ENCODE peak calls at places on chromosomes 3 and 15, in ten cellular contexts. One of them, this sample, is unnamed.

GRCh38 chr15:85329561-85330421 is 50.6 kb upstream of the AKAP13 start:
- DNase-seq in endodermal cell: no peak
- DNase-seq in AG10803: peak; percentile 63
- DNase-seq in lower lobe of right lung: no peak
- DNase-seq in A549: peak; percentile 44
- DNase-seq in activated CD8-positive, alpha-beta T cell treated with anti-CD3 and anti-CD28 coated beads for 36 hours: peak; percentile 59
- DNase-seq in MM.1S: peak; percentile 76
- DNase-seq in heart right ventricle: no peak
- DNase-seq in BJ: no peak
- DNase-seq in GM12878: peak; percentile 88
- DNase-seq in this sample: no peak

GRCh38 chr3:100264242-100264641 is 3.5 kb downstream of the TBC1D23 start:
- DNase-seq in endodermal cell: no peak
- DNase-seq in AG10803: no peak
- DNase-seq in lower lobe of right lung: no peak
- DNase-seq in A549: no peak
- DNase-seq in activated CD8-positive, alpha-beta T cell treated with anti-CD3 and anti-CD28 coated beads for 36 hours: no peak
- DNase-seq in MM.1S: no peak
- DNase-seq in heart right ventricle: no peak
- DNase-seq in BJ: no peak
- DNase-seq in GM12878: no peak
- DNase-seq in this sample: no peak

GRCh38 chr3:31053299-31053698 is 158.8 kb upstream of the GADL1 start:
- DNase-seq in endodermal cell: no peak
- DNase-seq in AG10803: no peak
- DNase-seq in lower lobe of right lung: no peak
- DNase-seq in A549: no peak
- DNase-seq in activated CD8-positive, alpha-beta T cell treated with anti-CD3 and anti-CD28 coated beads for 36 hours: no peak
- DNase-seq in MM.1S: peak; percentile 25
- DNase-seq in heart right ventricle: no peak
- DNase-seq in BJ: no peak
- DNase-seq in GM12878: no peak
- DNase-seq in this sample: no peak

GRCh38 chr15:36755341-36755740 is 175.9 kb downstream of the CDIN1 start:
- DNase-seq in endodermal cell: no peak
- DNase-seq in AG10803: no peak
- DNase-seq in lower lobe of right lung: no peak
- DNase-seq in A549: no peak
- DNase-seq in activated CD8-positive, alpha-beta T cell treated with anti-CD3 and anti-CD28 coated beads for 36 hours: no peak
- DNase-seq in MM.1S: no peak
- DNase-seq in heart right ventricle: no peak
- DNase-seq in BJ: no peak
- DNase-seq in GM12878: no peak
- DNase-seq in this sample: no peak

GRCh38 chr3:89373459-89373858 is 266.0 kb downstream of the EPHA3 start:
- DNase-seq in endodermal cell: no peak
- DNase-seq in AG10803: no peak
- DNase-seq in lower lobe of right lung: no peak
- DNase-seq in A549: no peak
- DNase-seq in activated CD8-positive, alpha-beta T cell treated with anti-CD3 and anti-CD28 coated beads for 36 hours: no peak
- DNase-seq in MM.1S: no peak
- DNase-seq in heart right ventricle: no peak
- DNase-seq in BJ: no peak
- DNase-seq in GM12878: no peak
- DNase-seq in this sample: no peak

GRCh38 chr3:100577382-100578008 is 31.9 kb upstream of the ADGRG7 start:
- DNase-seq in endodermal cell: no peak
- DNase-seq in AG10803: no peak
- DNase-seq in lower lobe of right lung: no peak
- DNase-seq in A549: no peak
- DNase-seq in activated CD8-positive, alpha-beta T cell treated with anti-CD3 and anti-CD28 coated beads for 36 hours: no peak
- DNase-seq in MM.1S: no peak
- DNase-seq in heart right ventricle: no peak
- DNase-seq in BJ: no peak
- DNase-seq in GM12878: no peak
- DNase-seq in this sample: no peak

GRCh38 chr3:17158941-17159682 is 274.4 kb downstream of the PLCL2 start:
- DNase-seq in endodermal cell: no peak
- DNase-seq in AG10803: no peak
- DNase-seq in lower lobe of right lung: no peak
- DNase-seq in A549: no peak
- DNase-seq in activated CD8-positive, alpha-beta T cell treated with anti-CD3 and anti-CD28 coated beads for 36 hours: peak; percentile 65
- DNase-seq in MM.1S: no peak
- DNase-seq in heart right ventricle: peak; percentile 51
- DNase-seq in BJ: no peak
- DNase-seq in GM12878: no peak
- DNase-seq in this sample: no peak

GRCh38 chr3:23728651-23729117 is 77.1 kb upstream of the UBE2E1 start:
- DNase-seq in endodermal cell: peak; percentile 75
- DNase-seq in AG10803: no peak
- DNase-seq in lower lobe of right lung: no peak
- DNase-seq in A549: no peak
- DNase-seq in activated CD8-positive, alpha-beta T cell treated with anti-CD3 and anti-CD28 coated beads for 36 hours: no peak
- DNase-seq in MM.1S: no peak
- DNase-seq in heart right ventricle: no peak
- DNase-seq in BJ: no peak
- DNase-seq in GM12878: no peak
- DNase-seq in this sample: no peak

GRCh38 chr3:194138098-194138474 is 2.1 kb downstream of the HES1 start:
- DNase-seq in endodermal cell: peak; percentile 78
- DNase-seq in AG10803: no peak
- DNase-seq in lower lobe of right lung: no peak
- DNase-seq in A549: peak; percentile 37
- DNase-seq in activated CD8-positive, alpha-beta T cell treated with anti-CD3 and anti-CD28 coated beads for 36 hours: no peak
- DNase-seq in MM.1S: no peak
- DNase-seq in heart right ventricle: no peak
- DNase-seq in BJ: no peak
- DNase-seq in GM12878: no peak
- DNase-seq in this sample: no peak
- TF ChIP-seq CTCF in endodermal cell: no peak
- TF ChIP-seq CTCF in AG10803: no peak
- TF ChIP-seq CTCF in lower lobe of right lung: no peak
- TF ChIP-seq CTCF in A549: no peak
- TF ChIP-seq CTCF in activated CD8-positive, alpha-beta T cell treated with anti-CD3 and anti-CD28 coated beads for 36 hours: no peak
- TF ChIP-seq CTCF in MM.1S: no peak
- TF ChIP-seq CTCF in heart right ventricle: no peak
- TF ChIP-seq CTCF in BJ: peak; percentile 1
- TF ChIP-seq CTCF in GM12878: no peak
- TF ChIP-seq CTCF in this sample: no peak

DNA sequence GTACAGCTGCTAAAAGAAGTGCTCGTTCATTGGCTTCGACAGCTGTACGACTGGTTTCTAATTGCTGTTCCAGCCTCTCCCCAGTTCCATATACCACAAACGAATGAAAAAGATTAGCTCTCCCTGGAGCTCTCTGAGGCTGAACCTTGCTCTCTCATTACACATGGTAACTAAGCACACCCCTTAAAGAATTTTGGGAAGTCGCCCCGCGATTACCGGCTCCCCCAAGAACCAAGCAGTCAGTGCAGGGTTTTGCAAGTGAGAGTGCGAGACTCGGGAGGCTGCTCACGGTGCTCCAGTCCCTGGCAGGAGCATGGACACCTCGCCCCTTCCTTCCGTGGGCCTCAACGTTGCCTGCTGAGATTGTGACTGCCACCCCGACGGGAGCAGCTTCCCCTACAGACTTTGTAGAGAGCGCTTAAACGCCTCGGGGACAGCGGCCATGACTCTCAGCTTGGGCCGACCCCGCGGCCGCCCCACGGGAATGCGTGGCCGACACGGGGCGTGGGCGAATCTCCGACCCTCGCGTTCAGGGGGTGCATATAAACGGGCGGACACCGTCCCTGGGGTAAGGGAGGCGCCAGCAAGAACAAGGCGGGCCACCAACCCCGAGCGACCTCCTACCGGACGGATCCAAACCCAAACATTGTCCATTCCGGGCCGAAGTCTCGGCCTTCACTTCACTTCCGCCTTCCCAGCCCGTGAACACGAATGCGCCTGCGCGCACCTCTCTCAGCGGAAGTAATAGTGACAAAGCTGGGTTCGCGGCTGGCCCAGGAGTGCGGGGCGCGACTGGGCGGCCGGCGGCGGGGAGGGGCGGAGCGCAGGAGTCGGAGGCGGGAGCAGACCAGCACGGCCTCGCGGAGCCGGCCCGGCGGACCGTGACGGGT is at the start of gene ATP2C1:
- DNase-seq in endodermal cell: peak; percentile 98
- DNase-seq in AG10803: peak; percentile 94
- DNase-seq in lower lobe of right lung: peak; percentile 97
- DNase-seq in A549: peak; percentile 90
- DNase-seq in activated CD8-positive, alpha-beta T cell treated with anti-CD3 and anti-CD28 coated beads for 36 hours: peak; percentile 93
- DNase-seq in MM.1S: peak; percentile 96
- DNase-seq in heart right ventricle: peak; percentile 95
- DNase-seq in BJ: peak; percentile 77
- DNase-seq in GM12878: peak; percentile 82
- DNase-seq in this sample: peak; percentile 95
- TF ChIP-seq CTCF in endodermal cell: peak; percentile 58
- TF ChIP-seq CTCF in AG10803: peak; percentile 2
- TF ChIP-seq CTCF in lower lobe of right lung: no peak
- TF ChIP-seq CTCF in A549: no peak
- TF ChIP-seq CTCF in activated CD8-positive, alpha-beta T cell treated with anti-CD3 and anti-CD28 coated beads for 36 hours: peak; percentile 29
- TF ChIP-seq CTCF in MM.1S: no peak
- TF ChIP-seq CTCF in heart right ventricle: peak; percentile 36
- TF ChIP-seq CTCF in BJ: no peak
- TF ChIP-seq CTCF in GM12878: no peak
- TF ChIP-seq CTCF in this sample: peak; percentile 72

GRCh38 chr15:90189781-90190467 is 11.2 kb upstream of the SEMA4B start:
- DNase-seq in endodermal cell: no peak
- DNase-seq in AG10803: no peak
- DNase-seq in lower lobe of right lung: no peak
- DNase-seq in A549: no peak
- DNase-seq in activated CD8-positive, alpha-beta T cell treated with anti-CD3 and anti-CD28 coated beads for 36 hours: no peak
- DNase-seq in MM.1S: no peak
- DNase-seq in heart right ventricle: no peak
- DNase-seq in BJ: no peak
- DNase-seq in GM12878: no peak
- DNase-seq in this sample: no peak

GRCh38 chr15:90190606-90191343 is 10.4 kb upstream of the SEMA4B start:
- DNase-seq in endodermal cell: no peak
- DNase-seq in AG10803: no peak
- DNase-seq in lower lobe of right lung: no peak
- DNase-seq in A549: no peak
- DNase-seq in activated CD8-positive, alpha-beta T cell treated with anti-CD3 and anti-CD28 coated beads for 36 hours: no peak
- DNase-seq in MM.1S: peak; percentile 96
- DNase-seq in heart right ventricle: no peak
- DNase-seq in BJ: no peak
- DNase-seq in GM12878: no peak
- DNase-seq in this sample: no peak

GRCh38 chr15:90192961-90193786 is 8.0 kb upstream of the SEMA4B start:
- DNase-seq in endodermal cell: no peak
- DNase-seq in AG10803: no peak
- DNase-seq in lower lobe of right lung: no peak
- DNase-seq in A549: no peak
- DNase-seq in activated CD8-positive, alpha-beta T cell treated with anti-CD3 and anti-CD28 coated beads for 36 hours: peak; percentile 23
- DNase-seq in MM.1S: no peak
- DNase-seq in heart right ventricle: no peak
- DNase-seq in BJ: no peak
- DNase-seq in GM12878: no peak
- DNase-seq in this sample: no peak

GRCh38 chr15:90191795-90192494 is 9.2 kb upstream of the SEMA4B start:
- DNase-seq in endodermal cell: no peak
- DNase-seq in AG10803: peak; percentile 12
- DNase-seq in lower lobe of right lung: peak; percentile 75
- DNase-seq in A549: peak; percentile 92
- DNase-seq in activated CD8-positive, alpha-beta T cell treated with anti-CD3 and anti-CD28 coated beads for 36 hours: peak; percentile 55
- DNase-seq in MM.1S: peak; percentile 88
- DNase-seq in heart right ventricle: peak; percentile 63
- DNase-seq in BJ: no peak
- DNase-seq in GM12878: peak; percentile 70
- DNase-seq in this sample: peak; percentile 68

DNA sequence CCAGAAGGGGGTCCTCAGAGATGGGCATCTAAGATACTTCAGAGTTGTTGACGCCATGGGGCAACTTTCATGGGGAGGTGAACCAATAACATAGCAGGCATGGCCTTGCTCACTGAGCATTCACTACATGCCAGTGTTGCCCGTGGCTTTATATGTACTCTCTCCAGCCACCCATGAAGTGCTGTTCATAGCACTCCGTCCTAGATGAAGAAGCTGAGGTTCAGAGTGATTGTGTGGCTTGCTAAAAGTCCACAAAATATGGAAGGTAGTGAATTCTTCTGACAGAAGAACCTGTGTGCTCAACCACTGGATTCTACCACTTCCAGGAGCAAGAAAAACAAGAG is 9.8 kb upstream of the SEMA4B start:
- DNase-seq in endodermal cell: no peak
- DNase-seq in AG10803: no peak
- DNase-seq in lower lobe of right lung: no peak
- DNase-seq in A549: no peak
- DNase-seq in activated CD8-positive, alpha-beta T cell treated with anti-CD3 and anti-CD28 coated beads for 36 hours: no peak
- DNase-seq in MM.1S: no peak
- DNase-seq in heart right ventricle: no peak
- DNase-seq in BJ: no peak
- DNase-seq in GM12878: no peak
- DNase-seq in this sample: no peak
- TF ChIP-seq CTCF in endodermal cell: no peak
- TF ChIP-seq CTCF in AG10803: no peak
- TF ChIP-seq CTCF in lower lobe of right lung: no peak
- TF ChIP-seq CTCF in A549: no peak
- TF ChIP-seq CTCF in activated CD8-positive, alpha-beta T cell treated with anti-CD3 and anti-CD28 coated beads for 36 hours: no peak
- TF ChIP-seq CTCF in MM.1S: no peak
- TF ChIP-seq CTCF in heart right ventricle: no peak
- TF ChIP-seq CTCF in BJ: no peak
- TF ChIP-seq CTCF in GM12878: no peak
- TF ChIP-seq CTCF in this sample: no peak

GRCh38 chr15:101250931-101251829 is 668 bp downstream of the CHSY1 start:
- DNase-seq in endodermal cell: peak; percentile 81
- DNase-seq in AG10803: no peak
- DNase-seq in lower lobe of right lung: peak; percentile 69
- DNase-seq in A549: peak; percentile 39
- DNase-seq in activated CD8-positive, alpha-beta T cell treated with anti-CD3 and anti-CD28 coated beads for 36 hours: no peak
- DNase-seq in MM.1S: no peak
- DNase-seq in heart right ventricle: no peak
- DNase-seq in BJ: no peak
- DNase-seq in GM12878: no peak
- DNase-seq in this sample: no peak

GRCh38 chr15:101252836-101253235 is 988 bp upstream of the CHSY1 start:
- DNase-seq in endodermal cell: no peak
- DNase-seq in AG10803: no peak
- DNase-seq in lower lobe of right lung: no peak
- DNase-seq in A549: no peak
- DNase-seq in activated CD8-positive, alpha-beta T cell treated with anti-CD3 and anti-CD28 coated beads for 36 hours: no peak
- DNase-seq in MM.1S: peak; percentile 45
- DNase-seq in heart right ventricle: no peak
- DNase-seq in BJ: no peak
- DNase-seq in GM12878: no peak
- DNase-seq in this sample: no peak

GRCh38 chr15:101250331-101250730 is 1.5 kb downstream of the CHSY1 start:
- DNase-seq in endodermal cell: no peak
- DNase-seq in AG10803: peak; percentile 94
- DNase-seq in lower lobe of right lung: no peak
- DNase-seq in A549: no peak
- DNase-seq in activated CD8-positive, alpha-beta T cell treated with anti-CD3 and anti-CD28 coated beads for 36 hours: no peak
- DNase-seq in MM.1S: no peak
- DNase-seq in heart right ventricle: no peak
- DNase-seq in BJ: peak; percentile 34
- DNase-seq in GM12878: no peak
- DNase-seq in this sample: no peak

GRCh38 chr15:101254157-101255065 is 2.6 kb upstream of the CHSY1 start:
- DNase-seq in endodermal cell: peak; percentile 54
- DNase-seq in AG10803: no peak
- DNase-seq in lower lobe of right lung: no peak
- DNase-seq in A549: no peak
- DNase-seq in activated CD8-positive, alpha-beta T cell treated with anti-CD3 and anti-CD28 coated beads for 36 hours: no peak
- DNase-seq in MM.1S: no peak
- DNase-seq in heart right ventricle: no peak
- DNase-seq in BJ: no peak
- DNase-seq in GM12878: no peak
- DNase-seq in this sample: no peak

GRCh38 chr15:101251830-101252820 is at the start of gene CHSY1:
- DNase-seq in endodermal cell: peak; percentile 85
- DNase-seq in AG10803: peak; percentile 93
- DNase-seq in lower lobe of right lung: peak; percentile 95
- DNase-seq in A549: peak; percentile 92
- DNase-seq in activated CD8-positive, alpha-beta T cell treated with anti-CD3 and anti-CD28 coated beads for 36 hours: peak; percentile 91
- DNase-seq in MM.1S: peak; percentile 91
- DNase-seq in heart right ventricle: peak; percentile 94
- DNase-seq in BJ: peak; percentile 58
- DNase-seq in GM12878: peak; percentile 57
- DNase-seq in this sample: peak; percentile 92
- TF ChIP-seq CTCF in endodermal cell: peak; percentile 17
- TF ChIP-seq CTCF in AG10803: no peak
- TF ChIP-seq CTCF in lower lobe of right lung: peak; percentile 25
- TF ChIP-seq CTCF in A549: peak; percentile 44
- TF ChIP-seq CTCF in activated CD8-positive, alpha-beta T cell treated with anti-CD3 and anti-CD28 coated beads for 36 hours: no peak
- TF ChIP-seq CTCF in MM.1S: no peak
- TF ChIP-seq CTCF in heart right ventricle: peak; percentile 53
- TF ChIP-seq CTCF in BJ: no peak
- TF ChIP-seq CTCF in GM12878: peak; percentile 47
- TF ChIP-seq CTCF in this sample: no peak

This sample was measured in CD14-positive monocyte.